ENCODE peak calls at places on chromosome 4, in eight cellular contexts. One of them, this sample, is unnamed. For H3K4me1, the result is how much of the 10 kb centered on the place peaks cover.

GRCh38 chr4:167100120-167100519 is 134.2 kb downstream of the SPOCK3 start:
- DNase-seq in A549: no peak
- DNase-seq in PC-3: peak
- DNase-seq in OCI-LY7: no peak
- DNase-seq in breast epithelium: no peak
- DNase-seq in cardiac muscle cell: peak
- DNase-seq in DND-41: no peak
- DNase-seq in left ventricle myocardium inferior: no peak
- DNase-seq in this sample: no peak

GRCh38 chr4:165537028-165537648 is 158.3 kb downstream of the CPE start:
- DNase-seq in A549: peak
- DNase-seq in PC-3: peak
- DNase-seq in OCI-LY7: peak
- DNase-seq in breast epithelium: no peak
- DNase-seq in cardiac muscle cell: peak
- DNase-seq in DND-41: no peak
- DNase-seq in left ventricle myocardium inferior: no peak
- DNase-seq in this sample: no peak

GRCh38 chr4:80017125-80017854 is 55.7 kb downstream of the ANTXR2 start:
- DNase-seq in A549: no peak
- DNase-seq in PC-3: peak
- DNase-seq in OCI-LY7: no peak
- DNase-seq in breast epithelium: no peak
- DNase-seq in cardiac muscle cell: peak
- DNase-seq in DND-41: peak
- DNase-seq in left ventricle myocardium inferior: no peak
- DNase-seq in this sample: no peak

GRCh38 chr4:90127706-90128345 is 632 bp downstream of the CCSER1 start:
- DNase-seq in A549: no peak
- DNase-seq in PC-3: peak
- DNase-seq in OCI-LY7: no peak
- DNase-seq in breast epithelium: no peak
- DNase-seq in cardiac muscle cell: peak
- DNase-seq in DND-41: no peak
- DNase-seq in left ventricle myocardium inferior: peak
- DNase-seq in this sample: peak

GRCh38 chr4:167906851-167907250 is 185.5 kb upstream of the ANXA10 start:
- DNase-seq in A549: no peak
- DNase-seq in PC-3: no peak
- DNase-seq in OCI-LY7: no peak
- DNase-seq in breast epithelium: no peak
- DNase-seq in cardiac muscle cell: no peak
- DNase-seq in DND-41: no peak
- DNase-seq in left ventricle myocardium inferior: no peak
- DNase-seq in this sample: no peak

GRCh38 chr4:87103691-87104187 is 116.7 kb downstream of the KLHL8 start:
- DNase-seq in A549: no peak
- DNase-seq in PC-3: peak
- DNase-seq in OCI-LY7: no peak
- DNase-seq in breast epithelium: no peak
- DNase-seq in cardiac muscle cell: peak
- DNase-seq in DND-41: no peak
- DNase-seq in left ventricle myocardium inferior: no peak
- DNase-seq in this sample: no peak

GRCh38 chr4:94758141-94758699 is 465 bp downstream of the BMPR1B start:
- DNase-seq in A549: no peak
- DNase-seq in PC-3: peak
- DNase-seq in OCI-LY7: no peak
- DNase-seq in breast epithelium: no peak
- DNase-seq in cardiac muscle cell: peak
- DNase-seq in DND-41: peak
- DNase-seq in left ventricle myocardium inferior: no peak
- DNase-seq in this sample: no peak

GRCh38 chr4:149765630-149766029 is 50.0 kb downstream of the IQCM start:
- DNase-seq in A549: no peak
- DNase-seq in PC-3: peak
- DNase-seq in OCI-LY7: no peak
- DNase-seq in breast epithelium: no peak
- DNase-seq in cardiac muscle cell: peak
- DNase-seq in DND-41: no peak
- DNase-seq in left ventricle myocardium inferior: no peak
- DNase-seq in this sample: no peak

GRCh38 chr4:140237616-140238352 is 83.8 kb upstream of the MAML3 start:
- DNase-seq in A549: no peak
- DNase-seq in PC-3: no peak
- DNase-seq in OCI-LY7: peak
- DNase-seq in breast epithelium: peak
- DNase-seq in cardiac muscle cell: peak
- DNase-seq in DND-41: no peak
- DNase-seq in left ventricle myocardium inferior: peak
- DNase-seq in this sample: no peak

DNA sequence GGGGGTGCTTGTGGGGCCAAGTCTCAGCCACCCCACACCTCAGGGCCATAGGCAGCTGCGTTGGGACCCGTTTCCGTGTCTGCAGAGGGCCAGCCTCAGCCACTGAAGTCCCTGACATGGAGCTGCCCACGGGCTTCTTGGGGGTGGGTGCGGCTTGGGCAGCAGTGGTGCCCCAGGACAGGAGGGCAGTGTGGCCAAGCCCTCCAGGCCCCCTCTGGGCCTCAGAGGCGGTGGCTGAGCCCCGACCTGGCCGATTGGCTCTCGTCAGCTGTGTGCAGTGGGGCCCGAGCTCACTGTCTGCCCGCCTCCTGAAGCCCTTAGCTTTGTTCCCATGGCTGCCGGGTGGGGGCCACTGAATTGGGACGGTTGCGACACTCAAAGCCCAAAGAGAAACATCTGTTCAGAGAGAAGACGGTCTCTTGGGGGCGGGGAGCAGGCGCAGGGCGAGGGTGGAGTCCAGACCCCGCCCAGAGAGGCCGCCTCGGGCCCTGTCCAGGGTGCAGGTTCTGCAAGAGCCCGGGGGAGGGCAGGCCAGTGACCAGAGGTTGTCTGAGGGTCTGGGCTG is 9.1 kb downstream of the FGFR3 start:
- DNase-seq in A549: no peak
- DNase-seq in PC-3: no peak
- DNase-seq in OCI-LY7: no peak
- DNase-seq in breast epithelium: no peak
- DNase-seq in cardiac muscle cell: peak
- DNase-seq in DND-41: no peak
- DNase-seq in left ventricle myocardium inferior: peak
- DNase-seq in this sample: no peak
- TF ChIP-seq CTCF in A549: no peak
- TF ChIP-seq CTCF in PC-3: no peak
- TF ChIP-seq CTCF in OCI-LY7: no peak
- TF ChIP-seq CTCF in breast epithelium: no peak
- TF ChIP-seq CTCF in cardiac muscle cell: no peak
- TF ChIP-seq CTCF in DND-41: no peak
- TF ChIP-seq CTCF in left ventricle myocardium inferior: no peak
- TF ChIP-seq CTCF in this sample: no peak

DNA sequence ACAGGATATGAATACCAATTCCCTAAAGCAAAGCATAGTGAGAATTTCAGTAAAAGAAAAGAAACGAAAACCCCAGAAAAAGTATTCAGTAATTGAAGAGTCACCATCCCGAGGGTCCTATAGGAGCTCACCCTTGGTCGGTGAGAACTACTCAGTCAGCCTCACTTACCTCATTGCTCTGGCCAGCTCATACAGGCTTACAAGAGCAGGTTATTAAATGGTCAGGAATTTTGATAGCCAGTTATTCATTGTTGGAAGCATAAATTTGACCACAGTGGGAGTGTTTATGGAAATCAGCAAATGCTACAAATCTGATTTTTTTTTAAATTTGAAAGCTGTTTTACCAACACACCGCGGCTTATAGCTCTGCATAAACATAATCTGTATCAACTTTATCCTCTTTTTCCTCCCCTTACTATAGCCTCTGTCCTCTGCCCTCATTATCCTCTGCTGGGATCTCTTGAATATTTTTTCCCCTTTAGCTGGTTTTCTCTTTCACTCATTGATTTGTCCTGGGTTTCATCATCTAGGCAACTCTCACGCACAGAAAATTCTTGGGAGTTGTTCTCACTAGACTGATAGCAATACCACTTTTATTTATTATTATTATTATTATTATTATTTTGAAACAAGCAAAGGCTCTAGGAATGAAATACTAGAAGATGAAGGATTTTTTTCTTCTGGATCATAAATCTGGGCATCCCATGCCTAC is 11.1 kb upstream of the CXCL2 start:
- DNase-seq in A549: peak
- DNase-seq in PC-3: peak
- DNase-seq in OCI-LY7: no peak
- DNase-seq in breast epithelium: no peak
- DNase-seq in cardiac muscle cell: peak
- DNase-seq in DND-41: no peak
- DNase-seq in left ventricle myocardium inferior: no peak
- DNase-seq in this sample: peak
- H3K4me1 ChIP-seq in A549: half or more
- H3K4me1 ChIP-seq in PC-3: half or more
- H3K4me1 ChIP-seq in OCI-LY7: under half
- H3K4me1 ChIP-seq in breast epithelium: under half
- H3K4me1 ChIP-seq in cardiac muscle cell: under half
- H3K4me1 ChIP-seq in DND-41: under half
- H3K4me1 ChIP-seq in left ventricle myocardium inferior: half or more
- H3K4me1 ChIP-seq in this sample: under half

GRCh38 chr4:142040043-142040442 is 403.7 kb downstream of the IL15 start:
- DNase-seq in A549: no peak
- DNase-seq in PC-3: no peak
- DNase-seq in OCI-LY7: no peak
- DNase-seq in breast epithelium: no peak
- DNase-seq in cardiac muscle cell: no peak
- DNase-seq in DND-41: no peak
- DNase-seq in left ventricle myocardium inferior: no peak
- DNase-seq in this sample: no peak
- TF ChIP-seq CTCF in A549: no peak
- TF ChIP-seq CTCF in PC-3: peak
- TF ChIP-seq CTCF in OCI-LY7: no peak
- TF ChIP-seq CTCF in breast epithelium: no peak
- TF ChIP-seq CTCF in cardiac muscle cell: no peak
- TF ChIP-seq CTCF in DND-41: peak
- TF ChIP-seq CTCF in left ventricle myocardium inferior: no peak
- TF ChIP-seq CTCF in this sample: no peak

DNA sequence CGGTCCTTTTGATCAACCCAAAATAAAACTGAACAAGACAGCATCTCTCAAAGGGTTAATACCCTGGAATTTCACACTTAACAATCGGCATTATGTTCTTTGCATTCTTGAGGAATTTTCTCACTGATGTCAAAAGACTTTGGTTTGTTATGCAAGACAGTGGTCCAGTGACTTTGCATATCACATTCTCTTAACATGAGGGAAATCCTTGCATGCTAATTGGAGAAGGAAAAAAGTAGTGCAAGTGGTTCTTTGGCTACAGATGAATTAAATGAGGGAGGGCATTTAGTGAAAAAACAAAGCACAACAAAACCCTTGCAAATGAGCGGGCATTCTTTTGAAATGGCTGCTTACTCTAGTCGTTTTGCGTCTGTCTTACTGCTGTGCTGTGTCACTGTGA is 105.1 kb upstream of the LIMCH1 start:
- DNase-seq in A549: no peak
- DNase-seq in PC-3: no peak
- DNase-seq in OCI-LY7: no peak
- DNase-seq in breast epithelium: no peak
- DNase-seq in cardiac muscle cell: peak
- DNase-seq in DND-41: no peak
- DNase-seq in left ventricle myocardium inferior: no peak
- DNase-seq in this sample: peak
- H3K4me1 ChIP-seq in A549: half or more
- H3K4me1 ChIP-seq in PC-3: under half
- H3K4me1 ChIP-seq in OCI-LY7: under half
- H3K4me1 ChIP-seq in breast epithelium: under half
- H3K4me1 ChIP-seq in cardiac muscle cell: under half
- H3K4me1 ChIP-seq in DND-41: under half
- H3K4me1 ChIP-seq in left ventricle myocardium inferior: half or more
- H3K4me1 ChIP-seq in this sample: half or more

DNA sequence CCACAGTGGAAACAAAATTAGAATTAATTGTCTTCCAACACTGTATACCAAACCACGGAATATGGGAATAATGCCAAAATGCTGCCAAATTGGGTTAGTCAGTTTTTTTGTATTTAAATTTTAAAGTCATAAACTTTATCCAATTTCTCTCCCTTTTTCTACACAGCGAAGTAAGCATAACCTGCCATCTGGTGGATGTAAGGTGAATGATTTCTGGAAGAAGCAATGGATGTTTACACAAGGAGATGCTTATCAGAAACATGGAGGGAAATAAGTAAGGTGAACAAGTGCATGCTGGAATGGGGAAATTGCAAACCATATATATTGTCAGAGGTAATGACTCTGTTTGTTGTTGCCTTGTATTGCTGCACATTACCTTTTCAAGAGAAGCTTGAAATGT is 691.9 kb downstream of the TECRL start:
- DNase-seq in A549: peak
- DNase-seq in PC-3: peak
- DNase-seq in OCI-LY7: no peak
- DNase-seq in breast epithelium: no peak
- DNase-seq in cardiac muscle cell: peak
- DNase-seq in DND-41: no peak
- DNase-seq in left ventricle myocardium inferior: no peak
- DNase-seq in this sample: peak
- TF ChIP-seq CTCF in A549: no peak
- TF ChIP-seq CTCF in PC-3: peak
- TF ChIP-seq CTCF in OCI-LY7: peak
- TF ChIP-seq CTCF in breast epithelium: no peak
- TF ChIP-seq CTCF in cardiac muscle cell: no peak
- TF ChIP-seq CTCF in DND-41: peak
- TF ChIP-seq CTCF in left ventricle myocardium inferior: no peak
- TF ChIP-seq CTCF in this sample: peak

GRCh38 chr4:61193863-61194262 is 6.3 kb upstream of the ADGRL3 start:
- DNase-seq in A549: no peak
- DNase-seq in PC-3: no peak
- DNase-seq in OCI-LY7: no peak
- DNase-seq in breast epithelium: no peak
- DNase-seq in cardiac muscle cell: no peak
- DNase-seq in DND-41: no peak
- DNase-seq in left ventricle myocardium inferior: no peak
- DNase-seq in this sample: no peak

GRCh38 chr4:61195064-61195463 is 5.1 kb upstream of the ADGRL3 start:
- DNase-seq in A549: no peak
- DNase-seq in PC-3: no peak
- DNase-seq in OCI-LY7: no peak
- DNase-seq in breast epithelium: no peak
- DNase-seq in cardiac muscle cell: no peak
- DNase-seq in DND-41: no peak
- DNase-seq in left ventricle myocardium inferior: no peak
- DNase-seq in this sample: no peak

GRCh38 chr4:61194601-61195000 is 5.5 kb upstream of the ADGRL3 start:
- DNase-seq in A549: no peak
- DNase-seq in PC-3: no peak
- DNase-seq in OCI-LY7: no peak
- DNase-seq in breast epithelium: no peak
- DNase-seq in cardiac muscle cell: no peak
- DNase-seq in DND-41: no peak
- DNase-seq in left ventricle myocardium inferior: no peak
- DNase-seq in this sample: no peak

DNA sequence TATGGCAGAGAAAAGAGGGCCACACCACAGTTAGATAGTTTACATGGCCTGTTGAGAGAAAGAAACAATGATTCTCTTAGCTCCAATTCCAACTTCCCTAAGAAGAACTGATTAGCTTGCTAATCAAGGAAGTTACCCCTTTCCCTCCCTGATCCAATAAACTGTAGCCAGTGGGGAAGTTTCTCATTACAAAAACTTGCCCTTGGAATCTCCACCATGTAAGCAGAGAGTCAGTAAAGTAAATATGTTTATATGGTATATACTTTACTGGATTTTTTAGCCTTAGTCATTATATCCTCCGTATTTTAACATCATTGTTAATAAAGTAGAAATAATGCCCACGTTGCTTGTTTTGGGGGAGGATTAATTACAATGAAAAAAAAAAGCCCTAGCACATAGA is 7.7 kb upstream of the ADGRL3 start:
- DNase-seq in A549: no peak
- DNase-seq in PC-3: peak
- DNase-seq in OCI-LY7: no peak
- DNase-seq in breast epithelium: no peak
- DNase-seq in cardiac muscle cell: no peak
- DNase-seq in DND-41: no peak
- DNase-seq in left ventricle myocardium inferior: no peak
- DNase-seq in this sample: no peak
- H3K4me1 ChIP-seq in A549: under half
- H3K4me1 ChIP-seq in PC-3: under half
- H3K4me1 ChIP-seq in OCI-LY7: under half
- H3K4me1 ChIP-seq in breast epithelium: under half
- H3K4me1 ChIP-seq in cardiac muscle cell: under half
- H3K4me1 ChIP-seq in DND-41: under half
- H3K4me1 ChIP-seq in left ventricle myocardium inferior: under half
- H3K4me1 ChIP-seq in this sample: under half

This sample was measured in PC-9.